ENCODE peak calls at places on chromosomes 4 and X, in four cellular contexts. K is hepatocyte; S is prostate gland; M is CD4-positive, alpha-beta T cell. T is an unnamed sample.

GRCh38 chr4:47876310-47876709 is 38.1 kb downstream of the NFXL1 start:
- DNase-seq in S (no peak), M (no peak), K (no peak), T (no peak)

GRCh38 chr4:183873389-183874185 is 31.5 kb upstream of the STOX2 start:
- DNase-seq in S (no peak), K (no peak), M (no peak), T (no peak)

GRCh38 chr4:26826721-26827120 is 33.9 kb upstream of the STIM2 start:
- DNase-seq in S (no peak), K (no peak), M (no peak), T (peak; percentile 68)

GRCh38 chr4:157898836-157899605 is 273.8 kb downstream of the GASK1B start:
- DNase-seq in S (no peak), K (no peak), M (no peak), T (no peak)

GRCh38 chr4:166078956-166079355 is 205.9 kb downstream of the TLL1 start:
- DNase-seq in S (no peak), M (no peak), K (peak; percentile 6), T (peak; percentile 51)

GRCh38 chrX:63889001-63889400 is 104.0 kb upstream of the ARHGEF9 start:
- DNase-seq in M (no peak), K (no peak), S (no peak), T (no peak)

GRCh38 chr4:48243897-48244296 is 25.7 kb downstream of the TEC start:
- DNase-seq in S (no peak), K (no peak), M (no peak), T (no peak)

GRCh38 chr4:183142566-183143545 is 43.8 kb downstream of the WWC2 start:
- DNase-seq in S (peak; percentile 36), K (peak; percentile 47), M (no peak), T (peak; percentile 35)

GRCh38 chr4:150781108-150781663 is 199.2 kb downstream of the MAB21L2 start:
- DNase-seq in M (no peak), S (no peak), K (no peak), T (no peak)

GRCh38 chr4:173413043-173413442 is 14.1 kb upstream of the SCRG1 start:
- DNase-seq in S (no peak), K (peak; percentile 17), M (no peak), T (no peak)

GRCh38 chrX:68892651-68893050 is 63.8 kb downstream of the EFNB1 start:
- DNase-seq in M (no peak), K (no peak), S (no peak), T (no peak)

GRCh38 chr4:22661443-22661842 is 31.3 kb upstream of the GBA3 start:
- DNase-seq in K (no peak), S (no peak), M (no peak), T (peak; percentile 72)

GRCh38 chr4:6206771-6207290 is 6.5 kb upstream of the JAKMIP1 start:
- DNase-seq in S (no peak), M (no peak), K (no peak), T (no peak)

GRCh38 chrX:10288400-10288799 is 131.6 kb downstream of the CLCN4 start:
- DNase-seq in M (no peak), K (no peak), S (no peak), T (no peak)

GRCh38 chr4:76526585-76526990 is 91.6 kb downstream of the SHROOM3 start:
- DNase-seq in K (peak; percentile 62), M (no peak), S (peak; percentile 74), T (peak; percentile 82)

GRCh38 chr4:158810487-158811215 is 41.8 kb downstream of the FNIP2 start:
- DNase-seq in S (peak; percentile 68), M (no peak), K (peak; percentile 83), T (no peak)

GRCh38 chr4:109214622-109215350 is 87.7 kb downstream of the COL25A1 start:
- DNase-seq in M (no peak), S (no peak), K (no peak), T (peak; percentile 4)

GRCh38 chr4:172985552-172985951 is 183.1 kb upstream of the GALNT7 start:
- DNase-seq in S (no peak), K (no peak), M (no peak), T (no peak)

GRCh38 chr4:142645478-142646108 is 200.5 kb downstream of the INPP4B start:
- DNase-seq in M (no peak), K (no peak), S (no peak), T (peak; percentile 62)

GRCh38 chr4:81627617-81628016 is 155.9 kb upstream of the RASGEF1B start:
- DNase-seq in M (no peak), K (no peak), S (no peak), T (no peak)

GRCh38 chrX:15751160-15751819 is 13.2 kb downstream of the CA5B start:
- DNase-seq in K (peak; percentile 31), M (no peak), S (peak; percentile 20), T (no peak)

GRCh38 chr4:151325320-151326246 is at the start of gene SH3D19:
- DNase-seq in S (peak; percentile 58), K (peak; percentile 87), M (no peak), T (peak; percentile 64)

GRCh38 chrX:118261136-118261535 is 84.8 kb upstream of the WDR44 start:
- DNase-seq in S (no peak), M (no peak), K (no peak), T (no peak)

GRCh38 chrX:69027181-69028005 is 137.9 kb downstream of the PJA1 start:
- DNase-seq in K (peak; percentile 60), S (no peak), M (no peak), T (peak; percentile 76)

GRCh38 chr4:6893449-6894085 is 16.1 kb upstream of the TBC1D14 start:
- DNase-seq in K (peak; percentile 82), M (no peak), S (no peak), T (no peak)

GRCh38 chr4:30847157-30847556 is 127.0 kb downstream of the PCDH7 start:
- DNase-seq in S (no peak), K (no peak), M (no peak), T (no peak)

GRCh38 chr4:6177587-6178197 is 22.7 kb downstream of the JAKMIP1 start:
- DNase-seq in S (no peak), K (no peak), M (no peak), T (no peak)

GRCh38 chr4:181835348-181835747 is 407.9 kb upstream of the TENM3 start:
- DNase-seq in M (no peak), K (no peak), S (no peak), T (no peak)

GRCh38 chrX:37599735-37600134 is 28.3 kb downstream of the LANCL3 start:
- DNase-seq in M (no peak), S (peak; percentile 26), K (no peak), T (no peak)

GRCh38 chrX:54529166-54529558 is 857 bp upstream of the GNL3L start:
- DNase-seq in K (no peak), S (no peak), M (no peak), T (no peak)

GRCh38 chr4:110074570-110074969 is 123.8 kb downstream of the ELOVL6 start:
- DNase-seq in S (no peak), K (no peak), M (no peak), T (no peak)

GRCh38 chr4:121656269-121656641 is 40.5 kb downstream of the ANXA5 start:
- DNase-seq in K (peak; percentile 77), M (no peak), S (peak; percentile 20), T (peak; percentile 84)

GRCh38 chr4:73859614-73860088 is 6.6 kb downstream of the PF4V1 start:
- DNase-seq in S (no peak), K (no peak), M (no peak), T (no peak)

GRCh38 chr4:102169345-102169744 is 175.9 kb downstream of the SLC39A8 start:
- DNase-seq in M (no peak), S (no peak), K (peak; percentile 27), T (peak; percentile 65)

GRCh38 chrX:78029663-78030062 is 60.2 kb upstream of the PGAM4 start:
- DNase-seq in K (peak; percentile 8), M (no peak), S (peak; percentile 10), T (peak; percentile 10)

GRCh38 chrX:40056420-40056819 is 41.3 kb downstream of the BCOR start:
- DNase-seq in K (no peak), S (no peak), M (no peak), T (no peak)

GRCh38 chr4:135672202-135672601 is 1470.6 kb upstream of the PABPC4L start:
- DNase-seq in S (no peak), K (no peak), M (no peak), T (peak; percentile 9)

GRCh38 chr4:37938208-37938607 is 22.0 kb upstream of the PTTG2 start:
- DNase-seq in S (no peak), K (no peak), M (no peak), T (no peak)

GRCh38 chr4:37936889-37937498 is 23.2 kb upstream of the PTTG2 start:
- DNase-seq in K (no peak), S (peak; percentile 5), M (no peak), T (no peak)

GRCh38 chr4:37934096-37934495 is 26.1 kb upstream of the PTTG2 start:
- DNase-seq in S (no peak), K (no peak), M (no peak), T (no peak)

GRCh38 chr4:37934609-37935008 is 25.6 kb upstream of the PTTG2 start:
- DNase-seq in S (no peak), K (no peak), M (no peak), T (no peak)

GRCh38 chr4:37935026-37935425 is 25.2 kb upstream of the PTTG2 start:
- DNase-seq in S (no peak), M (no peak), K (no peak), T (no peak)
- H3K27ac ChIP-seq in S (no peak overlapping the region), M (no peak overlapping the region), K (no peak overlapping the region), T (no peak overlapping the region)

GRCh38 chr4:8547912-8548730 is 32.1 kb upstream of the GPR78 start:
- DNase-seq in S (no peak), M (no peak), K (no peak), T (no peak)
- H3K27ac ChIP-seq in S (no peak overlapping the region), M (no peak overlapping the region), K (no peak overlapping the region), T (no peak overlapping the region)

GRCh38 chrX:18793601-18794089 is 86.2 kb downstream of the PPEF1 start:
- DNase-seq in S (no peak), K (peak; percentile 22), M (no peak), T (no peak)
- H3K27ac ChIP-seq in S (no peak overlapping the region), K (peak overlapping the region; percentile 65), M (no peak overlapping the region), T (no peak overlapping the region)

GRCh38 chr4:185587444-185588161 is 52.3 kb upstream of the PDLIM3 start:
- DNase-seq in K (no peak), M (peak; percentile 51), S (no peak), T (peak; percentile 61)
- H3K27ac ChIP-seq in K (no peak overlapping the region), M (no peak overlapping the region), S (no peak overlapping the region), T (peak overlapping the region; percentile 25)

GRCh38 chr4:152734015-152734698 is 45.4 kb downstream of the TIGD4 start:
- DNase-seq in M (no peak), S (no peak), K (no peak), T (no peak)

GRCh38 chr4:152735918-152736305 is 43.6 kb downstream of the TIGD4 start:
- DNase-seq in K (no peak), S (no peak), M (no peak), T (no peak)

GRCh38 chr4:152738812-152739211 is 40.7 kb downstream of the TIGD4 start:
- DNase-seq in S (no peak), K (no peak), M (no peak), T (peak; percentile 37)

GRCh38 chr4:152734699-152735050 is 44.9 kb downstream of the TIGD4 start:
- DNase-seq in S (no peak), K (no peak), M (no peak), T (no peak)

GRCh38 chr4:152735302-152735917 is 44.1 kb downstream of the TIGD4 start:
- DNase-seq in S (no peak), M (no peak), K (peak; percentile 40), T (peak; percentile 46)
- H3K27ac ChIP-seq in S (no peak overlapping the region), M (no peak overlapping the region), K (no peak overlapping the region), T (no peak overlapping the region)

T was measured in cardiac muscle cell.